ENCODE peak calls at places on chromosomes 1 and 21, in seven cellular contexts. G is B cell, H is tibial artery, K is MV-4-11, E is HFFc6, D is mesenchymal stem cell, U is EL. M is an unnamed sample.

GRCh38 chr1:111867868-111868440 is 112.3 kb downstream of the DDX20 start:
- DNase-seq in G (no peak), H (no peak), E (no peak), U (no peak), K (no peak), D (no peak), M (no peak)

GRCh38 chr1:72567511-72567910 is 285.2 kb upstream of the NEGR1 start:
- DNase-seq in H (no peak), D (no peak), U (no peak), K (no peak), G (no peak), E (no peak), M (no peak)

GRCh38 chr21:38477241-38477640 is 21.0 kb downstream of the ERG start:
- DNase-seq in E (no peak), D (peak), K (peak), H (no peak), U (no peak), G (no peak), M (peak)

GRCh38 chr1:155182052-155182550 is 8.5 kb downstream of the TRIM46 start:
- DNase-seq in E (no peak), G (no peak), D (no peak), H (no peak), K (no peak), U (no peak), M (no peak)

GRCh38 chr1:29549001-29549400 is 312.7 kb downstream of the PTPRU start:
- DNase-seq in H (peak), E (no peak), G (no peak), K (no peak), U (no peak), D (no peak), M (no peak)

GRCh38 chr1:175208773-175209492 is 16.4 kb upstream of the KIAA0040 start:
- DNase-seq in E (no peak), G (no peak), U (no peak), D (no peak), H (no peak), K (peak), M (peak)

GRCh38 chr1:26035959-26036755 is 9.8 kb downstream of the SLC30A2 start:
- DNase-seq in D (peak), K (peak), H (peak), G (peak), E (peak), U (peak), M (peak)

GRCh38 chr1:183363967-183364366 is 54.2 kb downstream of the NMNAT2 start:
- DNase-seq in K (peak), U (no peak), E (no peak), D (peak), G (no peak), H (no peak), M (no peak)

GRCh38 chr1:229869687-229870086 is 197.4 kb upstream of the GALNT2 start:
- DNase-seq in G (no peak), H (no peak), D (no peak), E (no peak), K (no peak), U (no peak), M (no peak)

GRCh38 chr1:2950926-2951305 is 70.4 kb upstream of the ACTRT2 start:
- DNase-seq in H (no peak), K (no peak), U (no peak), E (no peak), G (no peak), D (no peak), M (no peak)